ENCODE peak calls at places on chromosomes 11 and 22, in four cellular contexts. Y is Calu3; U is effector CD4-positive, alpha-beta T cell; K is fibroblast of lung. H is an unnamed sample.

GRCh38 chr11:120172054-120172881 is 34.4 kb upstream of the TRIM29 start:
- DNase-seq in Y (peak), U (no peak), K (peak), H (peak)

GRCh38 chr11:1531961-1532586 is 40.0 kb downstream of the DUSP8 start:
- DNase-seq in Y (no peak), U (no peak), K (peak), H (no peak)

GRCh38 chr11:27088353-27088752 is 47.7 kb downstream of the BBOX1 start:
- DNase-seq in Y (no peak), U (no peak), K (peak), H (no peak)

GRCh38 chr11:27317751-27318150 is 45.3 kb downstream of the CCDC34 start:
- DNase-seq in Y (peak), U (no peak), K (peak), H (no peak)

GRCh38 chr11:70409871-70410270 is 11.5 kb downstream of the CTTN start:
- DNase-seq in Y (no peak), U (no peak), K (no peak), H (no peak)

GRCh38 chr11:69637956-69638871 is 2.7 kb upstream of the CCND1 start:
- DNase-seq in Y (peak), U (no peak), K (peak), H (no peak)

GRCh38 chr11:118117790-118118601 is 31.2 kb upstream of the SMIM35 start:
- DNase-seq in Y (no peak), U (no peak), K (no peak), H (no peak)

GRCh38 chr22:46069518-46070214 is 80.7 kb upstream of the PPARA start:
- DNase-seq in Y (peak), U (no peak), K (peak), H (peak)

GRCh38 chr11:119318240-119319135 is 1.6 kb upstream of the MCAM start:
- DNase-seq in Y (no peak), U (no peak), K (peak), H (no peak)

GRCh38 chr11:120566176-120566575 is 54.6 kb downstream of the GRIK4 start:
- DNase-seq in Y (peak), U (no peak), K (peak), H (no peak)

GRCh38 chr11:23233075-23233474 is 372.8 kb upstream of the CCDC179 start:
- DNase-seq in Y (no peak), U (no peak), K (peak), H (no peak)

GRCh38 chr22:50357222-50357621 is 14.1 kb downstream of the PPP6R2 start:
- DNase-seq in Y (no peak), U (no peak), K (no peak), H (no peak)

GRCh38 chr11:1220941-1221721 is 1.7 kb upstream of the MUC5B start:
- DNase-seq in Y (no peak), U (no peak), K (no peak), H (no peak)

GRCh38 chr11:47184711-47185304 is 1.4 kb downstream of the PACSIN3 start:
- DNase-seq in Y (no peak), U (no peak), K (no peak), H (no peak)

GRCh38 chr11:126646701-126647209 is 291.3 kb downstream of the ST3GAL4 start:
- DNase-seq in Y (no peak), U (no peak), K (peak), H (no peak)

GRCh38 chr11:88538088-88538487 is 200.6 kb upstream of the CTSC start:
- DNase-seq in Y (no peak), U (no peak), K (peak), H (no peak)

GRCh38 chr11:2290351-2290841 is 11.3 kb downstream of the C11orf21 start:
- DNase-seq in Y (no peak), U (no peak), K (no peak), H (no peak)

GRCh38 chr11:74134661-74135515 is 35.9 kb downstream of the C2CD3 start:
- DNase-seq in Y (no peak), U (no peak), K (peak), H (no peak)

GRCh38 chr22:23098718-23099524 is 28.6 kb downstream of the GNAZ start:
- DNase-seq in Y (no peak), U (no peak), K (peak), H (peak)

GRCh38 chr11:77471520-77472234 is 2.2 kb downstream of the PAK1 start:
- DNase-seq in Y (peak), U (no peak), K (no peak), H (peak)

GRCh38 chr11:66689661-66690590 is 12.2 kb upstream of the RBM4B start:
- DNase-seq in Y (no peak), U (no peak), K (no peak), H (no peak)

GRCh38 chr11:45684440-45684839 is 19.0 kb upstream of the CHST1 start:
- DNase-seq in Y (no peak), U (no peak), K (no peak), H (no peak)

GRCh38 chr11:126547691-126548090 is 192.2 kb downstream of the ST3GAL4 start:
- DNase-seq in Y (no peak), U (no peak), K (peak), H (no peak)

GRCh38 chr22:46040471-46041465 is 63.8 kb upstream of the WNT7B start:
- DNase-seq in Y (no peak), U (no peak), K (no peak), H (no peak)

GRCh38 chr11:14809466-14809865 is 82.6 kb downstream of the CYP2R1 start:
- DNase-seq in Y (no peak), U (no peak), K (no peak), H (no peak)

GRCh38 chr22:23655891-23656475 is 23.9 kb upstream of the DRICH1 start:
- DNase-seq in Y (no peak), U (no peak), K (no peak), H (no peak)

GRCh38 chr11:129374993-129375721 is 491 bp upstream of the BARX2 start:
- DNase-seq in Y (peak), U (no peak), K (peak), H (no peak)

GRCh38 chr11:70415176-70415575 is 16.8 kb downstream of the CTTN start:
- DNase-seq in Y (no peak), U (no peak), K (peak), H (no peak)

GRCh38 chr11:21177379-21177778 is 508.0 kb downstream of the NELL1 start:
- DNase-seq in Y (no peak), U (no peak), K (no peak), H (no peak)

GRCh38 chr11:64856382-64857227 is 12.2 kb upstream of the CDC42BPG start:
- DNase-seq in Y (peak), U (peak), K (peak), H (peak)

GRCh38 chr11:81203876-81204275 is 1529.8 kb downstream of the FAM181B start:
- DNase-seq in Y (no peak), U (no peak), K (no peak), H (no peak)

GRCh38 chr11:132278801-132279574 is 908.6 kb downstream of the NTM start:
- DNase-seq in Y (no peak), U (no peak), K (peak), H (no peak)

H was measured in ureter.